ENCODE peak calls at places on chromosomes 13 and 19, in four cellular contexts. S is K562, G is HCT116, F is HepG2. L is an unnamed sample.

GRCh38 chr13:41039746-41040145 is 20.6 kb upstream of the ELF1 start:
- DNase-seq in S (no peak), F (no peak), G (no peak), L (no peak)

GRCh38 chr13:35994131-35994966 is 136.8 kb downstream of the DCLK1 start:
- DNase-seq in G (no peak), F (no peak), S (no peak), L (no peak)

GRCh38 chr19:42441047-42441440 is 1.7 kb downstream of the CXCL17 start:
- DNase-seq in S (no peak), F (peak; percentile 72), G (no peak), L (no peak)

GRCh38 chr13:33937373-33938087 is 119.6 kb downstream of the RFC3 start:
- DNase-seq in F (peak; percentile 87), G (peak; percentile 38), S (no peak), L (no peak)

GRCh38 chr19:2824129-2824528 is 4.5 kb downstream of the ZNF554 start:
- DNase-seq in S (peak; percentile 1), F (no peak), G (no peak), L (no peak)

GRCh38 chr13:75643693-75644092 is 7.6 kb downstream of the LMO7 start:
- DNase-seq in S (no peak), F (no peak), G (no peak), L (no peak)

GRCh38 chr13:76086729-76087128 is 450.6 kb downstream of the LMO7 start:
- DNase-seq in S (no peak), F (no peak), G (no peak), L (no peak)

GRCh38 chr13:81562598-81562997 is 1221.7 kb upstream of the SPRY2 start:
- DNase-seq in G (no peak), F (no peak), S (no peak), L (no peak)

GRCh38 chr19:56141416-56141992 is 417 bp downstream of the ZNF444 start:
- DNase-seq in G (no peak), S (no peak), F (no peak), L (no peak)

GRCh38 chr19:32265991-32266390 is 79.4 kb upstream of the ZNF507 start:
- DNase-seq in G (no peak), F (no peak), S (no peak), L (no peak)

GRCh38 chr19:43699506-43700367 is 16.1 kb upstream of the IRGC start:
- DNase-seq in F (no peak), S (no peak), G (no peak), L (no peak)

GRCh38 chr13:99468971-99469545 is 32.2 kb upstream of the TM9SF2 start:
- DNase-seq in G (no peak), S (no peak), F (no peak), L (no peak)

GRCh38 chr13:30739646-30740642 is 4.6 kb downstream of the ALOX5AP start:
- DNase-seq in G (peak; percentile 52), F (no peak), S (no peak), L (no peak)

GRCh38 chr13:110455444-110455843 is 106.1 kb downstream of the RAB20 start:
- DNase-seq in F (no peak), S (no peak), G (no peak), L (no peak)

GRCh38 chr13:76792680-76793334 is 93.4 kb downstream of the KCTD12 start:
- DNase-seq in S (no peak), F (no peak), G (no peak), L (no peak)

GRCh38 chr19:11286312-11286974 is 9.5 kb upstream of the TSPAN16 start:
- DNase-seq in S (no peak), G (no peak), F (no peak), L (no peak)

GRCh38 chr13:29922896-29923295 is 72.5 kb upstream of the UBL3 start:
- DNase-seq in S (no peak), F (no peak), G (no peak), L (no peak)

GRCh38 chr19:5006201-5006600 is 37.3 kb downstream of the KDM4B start:
- DNase-seq in F (no peak), G (no peak), S (no peak), L (no peak)
- TF ChIP-seq TCF7L2 in F (no peak), G (no peak), S (no peak), L (no peak)

DNA sequence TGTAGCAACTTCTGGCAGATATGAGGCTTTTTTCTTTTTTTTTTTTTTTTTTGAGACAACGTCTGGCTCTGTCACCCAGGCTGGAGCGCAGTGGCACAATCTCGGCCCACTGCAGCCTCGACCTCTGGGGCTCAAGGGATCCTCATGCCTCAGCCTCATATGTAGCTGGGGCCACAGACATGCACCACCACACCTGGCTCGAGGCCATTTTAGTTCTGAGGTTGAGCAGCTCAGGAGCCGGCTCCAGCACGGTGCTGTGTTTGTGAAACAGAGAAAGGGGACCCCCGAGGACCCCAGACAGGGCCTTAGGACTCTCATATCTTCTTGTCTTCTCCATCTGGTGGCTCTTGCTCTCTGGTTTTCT is 3.4 kb upstream of the FLT3LG start:
- DNase-seq in S (no peak), F (no peak), G (no peak), L (no peak)
- H3K4me1 ChIP-seq in S (peaks cover 16% of the 10 kb centered on the region), F (peaks cover 18% of the 10 kb centered on the region), G (peaks cover 47% of the 10 kb centered on the region), L (no peaks in the 10 kb centered on the region)

GRCh38 chr13:102659168-102659713 is 35.6 kb downstream of the METTL21C start:
- DNase-seq in G (no peak), S (no peak), F (no peak), L (no peak)

GRCh38 chr13:102654786-102655185 is 40.1 kb downstream of the METTL21C start:
- DNase-seq in F (no peak), S (no peak), G (no peak), L (no peak)

GRCh38 chr13:102657630-102658029 is 37.2 kb downstream of the METTL21C start:
- DNase-seq in F (no peak), G (no peak), S (no peak), L (no peak)

GRCh38 chr13:102658678-102659077 is 36.2 kb downstream of the METTL21C start:
- DNase-seq in G (no peak), S (no peak), F (no peak), L (no peak)
- H3K36me3 ChIP-seq in G (peaks cover 14% of the 10 kb centered on the region), S (peaks cover 74% of the 10 kb centered on the region), F (peaks cover 27% of the 10 kb centered on the region), L (no peaks in the 10 kb centered on the region)

GRCh38 chr19:16573296-16573695 is 1.1 kb upstream of the SLC35E1 start:
- DNase-seq in S (no peak), G (no peak), F (no peak), L (no peak)

GRCh38 chr19:16571283-16571682 is 932 bp downstream of the SLC35E1 start:
- DNase-seq in F (peak; percentile 10), S (no peak), G (no peak), L (no peak)

GRCh38 chr19:16573925-16574324 is 1.7 kb upstream of the SLC35E1 start:
- DNase-seq in F (no peak), S (no peak), G (no peak), L (no peak)

GRCh38 chr19:16571689-16572331 is 405 bp downstream of the SLC35E1 start:
- DNase-seq in S (no peak), G (no peak), F (no peak), L (no peak)

GRCh38 chr19:16572332-16573211 is at the start of gene SLC35E1:
- DNase-seq in G (peak; percentile 96), F (peak; percentile 96), S (peak; percentile 98), L (peak; percentile 61)
- TF ChIP-seq TCF7L2 in G (peak; percentile 48), F (no peak), S (no peak), L (no peak)

DNA sequence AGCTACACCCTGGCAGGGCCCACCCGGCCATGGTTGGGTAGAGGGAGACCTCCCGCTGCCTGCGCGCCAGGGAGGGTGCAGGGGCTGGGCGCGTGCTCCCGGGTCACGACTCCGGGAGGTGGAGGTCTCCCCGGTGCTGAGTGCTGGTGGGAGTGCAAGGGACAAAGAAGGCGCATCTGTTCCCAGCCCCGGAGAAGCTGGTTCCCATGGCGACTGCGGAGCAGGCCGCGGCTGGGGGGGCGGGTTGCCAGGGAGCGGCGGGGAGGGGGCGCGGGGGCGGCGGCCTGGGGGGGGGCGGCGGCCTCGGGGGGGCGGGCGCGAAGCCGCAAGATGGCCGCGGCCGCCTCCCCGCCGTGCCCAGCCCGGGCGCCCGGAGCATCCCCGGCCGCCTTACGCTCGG is 1.2 kb downstream of the CBARP start:
- DNase-seq in S (peak; percentile 72), G (no peak), F (no peak), L (no peak)
- H3K4me1 ChIP-seq in S (peaks cover 18% of the 10 kb centered on the region), G (peaks cover 58% of the 10 kb centered on the region), F (peaks cover 44% of the 10 kb centered on the region), L (peaks cover 33% of the 10 kb centered on the region)

L was measured in Panc1.